ENCODE peak calls at places on chromosome 20, in seven cellular contexts. S is NCI-H1092 treated with DMSO at 0.1 percent for 48 hours, G is psoas muscle, K is HS-5, Q is foreskin keratinocyte, P is HL-60, E is pancreas. R is an unnamed sample.

GRCh38 chr20:48928832-48929725 is 7.6 kb downstream of the ARFGEF2 start:
- DNase-seq in S (no peak), G (no peak), K (no peak), Q (no peak), P (no peak), E (no peak), R (no peak)

GRCh38 chr20:19973920-19974620 is 43.1 kb upstream of the NAA20 start:
- DNase-seq in S (no peak), G (peak; percentile 86), K (no peak), Q (peak; percentile 77), P (peak; percentile 49), E (peak; percentile 40), R (peak; percentile 67)

GRCh38 chr20:23200914-23201313 is 114.8 kb upstream of the CD93 start:
- DNase-seq in S (peak; percentile 23), G (peak; percentile 68), K (no peak), Q (peak; percentile 13), P (no peak), E (peak; percentile 22), R (peak; percentile 63)

GRCh38 chr20:23092409-23092756 is 6.3 kb upstream of the CD93 start:
- DNase-seq in S (peak; percentile 54), G (no peak), K (no peak), Q (no peak), P (no peak), E (no peak), R (no peak)

GRCh38 chr20:62599216-62600110 is 42.8 kb upstream of the SLCO4A1 start:
- DNase-seq in S (no peak), G (no peak), K (no peak), Q (no peak), P (no peak), E (no peak), R (no peak)

GRCh38 chr20:15113374-15113773 is 776.0 kb upstream of the FLRT3 start:
- DNase-seq in S (no peak), G (no peak), K (no peak), Q (no peak), P (no peak), E (no peak), R (no peak)

GRCh38 chr20:50172347-50173013 is 18.1 kb upstream of the CEBPB start:
- DNase-seq in S (peak; percentile 9), G (peak; percentile 92), K (peak; percentile 83), Q (no peak), P (no peak), E (peak; percentile 77), R (peak; percentile 85)

GRCh38 chr20:56627122-56628014 is 1.7 kb upstream of the TFAP2C start:
- DNase-seq in S (no peak), G (no peak), K (no peak), Q (no peak), P (no peak), E (no peak), R (no peak)